ENCODE peak calls at places on chromosome 18, in five cellular contexts. F, T, E, J and S are unnamed samples.
A peak's percentile ranks its signal among the peaks of the same experiment; 100 is the strongest.

GRCh38 chr18:3579701-3580100 is 129.7 kb downstream of the TGIF1 start:
- DNase-seq in F (no peak), T (no peak), E (no peak), J (peak; percentile 98), S (no peak)

GRCh38 chr18:56570971-56571370 is 67.4 kb downstream of the TXNL1 start:
- DNase-seq in F (no peak), T (no peak), E (no peak), J (no peak), S (no peak)

GRCh38 chr18:34121157-34121807 is 103.4 kb downstream of the NOL4 start:
- DNase-seq in F (no peak), T (no peak), E (no peak), J (peak; percentile 76), S (peak; percentile 3)

GRCh38 chr18:46700026-46700425 is 43.0 kb upstream of the LOXHD1 start:
- DNase-seq in F (no peak), T (no peak), E (no peak), J (no peak), S (no peak)

GRCh38 chr18:49763590-49763989 is 49.7 kb downstream of the ACAA2 start:
- DNase-seq in F (no peak), T (no peak), E (no peak), J (no peak), S (no peak)

GRCh38 chr18:3067213-3068118 is 54.5 kb upstream of the LPIN2 start:
- DNase-seq in F (no peak), T (peak; percentile 18), E (no peak), J (no peak), S (peak; percentile 42)

GRCh38 chr18:56127322-56128099 is 510.9 kb downstream of the TXNL1 start:
- DNase-seq in F (no peak), T (no peak), E (no peak), J (no peak), S (no peak)

GRCh38 chr18:42274488-42275137 is 319.6 kb downstream of the PIK3C3 start:
- DNase-seq in F (no peak), T (peak; percentile 1), E (no peak), J (peak; percentile 42), S (peak; percentile 22)

GRCh38 chr18:58562999-58563667 is 65.8 kb downstream of the ALPK2 start:
- DNase-seq in F (no peak), T (no peak), E (no peak), J (no peak), S (no peak)

GRCh38 chr18:12403601-12404506 is 3.9 kb upstream of the PRELID3A start:
- DNase-seq in F (no peak), T (no peak), E (no peak), J (peak; percentile 89), S (no peak)

GRCh38 chr18:79626905-79627749 is 52.5 kb upstream of the CTDP1 start:
- DNase-seq in F (no peak), T (no peak), E (no peak), J (no peak), S (no peak)

GRCh38 chr18:395481-396250 is 104.8 kb downstream of the COLEC12 start:
- DNase-seq in F (peak; percentile 42), T (no peak), E (no peak), J (peak; percentile 91), S (no peak)

GRCh38 chr18:23876496-23876895 is 138.1 kb upstream of the TTC39C start:
- DNase-seq in F (no peak), T (no peak), E (no peak), J (no peak), S (no peak)

GRCh38 chr18:44601447-44601846 is 79.2 kb upstream of the SETBP1 start:
- DNase-seq in F (no peak), T (no peak), E (no peak), J (peak; percentile 85), S (peak; percentile 72)
- H3K27ac ChIP-seq in F (no peak overlapping the region), T (no peak overlapping the region), E (no peak overlapping the region), J (no peak overlapping the region), S (no peak overlapping the region)

GRCh38 chr18:26086959-26087358 is 3.5 kb downstream of the SS18 start:
- DNase-seq in F (no peak), T (peak; percentile 53), E (no peak), J (no peak), S (no peak)

GRCh38 chr18:26090130-26091046 is at the start of gene SS18:
- DNase-seq in F (peak; percentile 84), T (peak; percentile 98), E (peak; percentile 86), J (peak; percentile 94), S (peak; percentile 91)

GRCh38 chr18:26089247-26090129 is 925 bp downstream of the SS18 start:
- DNase-seq in F (no peak), T (peak; percentile 41), E (peak; percentile 22), J (peak; percentile 48), S (peak; percentile 2)

GRCh38 chr18:26091047-26091630 is 726 bp upstream of the SS18 start:
- DNase-seq in F (peak; percentile 48), T (peak; percentile 71), E (no peak), J (no peak), S (no peak)

DNA sequence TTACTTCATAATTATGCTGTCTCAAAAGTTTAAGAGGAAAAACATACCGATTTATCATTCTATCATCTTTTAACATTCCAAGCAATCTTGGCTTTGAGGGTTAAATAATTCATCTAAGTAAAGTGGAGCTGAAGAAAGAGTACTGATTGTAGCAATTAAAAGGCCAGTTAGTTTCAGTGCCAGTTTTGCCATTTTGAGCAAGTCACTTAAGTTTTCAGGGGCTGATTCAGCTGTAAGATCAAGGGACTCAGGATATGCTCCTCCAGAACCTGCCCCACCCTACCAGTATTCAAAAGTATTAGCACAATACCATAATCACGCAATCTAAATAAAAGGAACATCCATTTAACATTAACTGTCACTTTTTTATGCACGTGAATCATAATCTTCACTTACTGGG is 1.9 kb downstream of the SS18 start:
- DNase-seq in F (no peak), T (peak; percentile 56), E (no peak), J (peak; percentile 26), S (no peak)
- H3K4me3 ChIP-seq in F (peak overlapping the region; percentile 77), T (peak overlapping the region; percentile 97), E (peak overlapping the region; percentile 90), J (peak overlapping the region; percentile 98), S (peak overlapping the region; percentile 91)

GRCh38 chr18:75226956-75227316 is 16.3 kb downstream of the TSHZ1 start:
- DNase-seq in F (no peak), T (no peak), E (no peak), J (no peak), S (no peak)
- H3K4me1 ChIP-seq in F (peaks cover 77% of the 10 kb centered on the region), T (no peaks in the 10 kb centered on the region), E (no peaks in the 10 kb centered on the region), J (peaks cover 10% of the 10 kb centered on the region), S (no peaks in the 10 kb centered on the region)

GRCh38 chr18:48408727-48409590 is at the start of gene ZBTB7C:
- DNase-seq in F (no peak), T (no peak), E (no peak), J (peak; percentile 24), S (no peak)
- H3K27ac ChIP-seq in F (peak within 1 kb of the TSS; percentile 87), T (no peak within 1 kb of the TSS), E (no peak within 1 kb of the TSS), J (no peak within 1 kb of the TSS), S (no peak within 1 kb of the TSS)

GRCh38 chr18:39414009-39414700 is 1848.6 kb upstream of the CELF4 start:
- DNase-seq in F (no peak), T (no peak), E (no peak), J (peak; percentile 80), S (no peak)
- H3K4me3 ChIP-seq in F (no peak overlapping the region), T (no peak overlapping the region), E (peak overlapping the region; percentile 11), J (no peak overlapping the region), S (no peak overlapping the region)